ENCODE peak calls at places on chromosomes 6 and 20, in nine cellular contexts. O is HL-60, U is spleen, P is HCT116, W is GM23338, G is stomach, T is SK-N-SH, V is sigmoid colon, C is prostate gland. R is an unnamed sample.

GRCh38 chr6:21750479-21751018 is 157.0 kb downstream of the SOX4 start:
- DNase-seq in P (no peak), V (no peak), G (no peak), W (no peak), T (peak), U (no peak), C (no peak), O (no peak), R (no peak)

GRCh38 chr6:158654498-158654897 is 4.6 kb downstream of the SYTL3 start:
- DNase-seq in U (peak), O (peak), T (peak), C (no peak), P (no peak), V (peak), G (peak), W (no peak), R (peak)

GRCh38 chr6:116405147-116405546 is 34.4 kb downstream of the DSE start:
- DNase-seq in V (no peak), G (no peak), P (no peak), W (peak), O (no peak), C (no peak), T (peak), U (no peak), R (no peak)

GRCh38 chr20:60206259-60206658 is 248.0 kb downstream of the CDH26 start:
- DNase-seq in W (peak), P (peak), G (no peak), O (peak), V (no peak), U (no peak), T (peak), C (no peak), R (no peak)

GRCh38 chr6:165643015-165643414 is 20.0 kb downstream of the PDE10A start:
- DNase-seq in V (no peak), O (no peak), U (no peak), P (no peak), C (no peak), T (no peak), W (no peak), G (no peak), R (no peak)

GRCh38 chr20:51469578-51470520 is 72.7 kb downstream of the NFATC2 start:
- DNase-seq in O (no peak), C (no peak), T (no peak), V (no peak), W (no peak), G (no peak), P (no peak), U (peak), R (peak)

GRCh38 chr20:37430778-37431460 is 85.0 kb downstream of the SRC start:
- DNase-seq in P (no peak), T (no peak), O (no peak), V (no peak), U (no peak), G (no peak), C (no peak), W (no peak), R (no peak)

GRCh38 chr6:136015531-136015930 is 164.0 kb downstream of the PDE7B start:
- DNase-seq in T (no peak), C (no peak), G (no peak), P (no peak), V (no peak), W (no peak), U (no peak), O (no peak), R (no peak)

GRCh38 chr6:81853975-81854374 is 101.5 kb upstream of the TENT5A start:
- DNase-seq in C (no peak), W (no peak), T (no peak), V (no peak), U (no peak), O (no peak), P (no peak), G (no peak), R (no peak)

GRCh38 chr6:151914475-151914874 is 107.0 kb downstream of the ESR1 start:
- DNase-seq in T (no peak), W (peak), P (no peak), U (no peak), V (no peak), G (no peak), C (no peak), O (no peak), R (no peak)

GRCh38 chr6:151335930-151336329 is 55.4 kb downstream of the ZBTB2 start:
- DNase-seq in T (no peak), U (no peak), P (no peak), W (no peak), G (no peak), O (no peak), V (no peak), C (no peak), R (no peak)

GRCh38 chr6:30955367-30956042 is 14.7 kb downstream of the MUCL3 start:
- DNase-seq in G (peak), V (peak), O (peak), W (peak), U (peak), T (peak), P (no peak), C (no peak), R (peak)

GRCh38 chr6:160042788-160043301 is 74.0 kb downstream of the IGF2R start:
- DNase-seq in V (no peak), U (no peak), G (no peak), W (no peak), C (no peak), P (no peak), O (no peak), T (no peak), R (no peak)

GRCh38 chr6:33923857-33924514 is 120.2 kb upstream of the MLN start:
- DNase-seq in G (no peak), T (peak), V (no peak), P (no peak), C (no peak), W (no peak), U (no peak), O (no peak), R (no peak)

GRCh38 chr20:709421-709820 is 33.8 kb upstream of the SCRT2 start:
- DNase-seq in P (no peak), W (no peak), O (no peak), C (peak), G (peak), U (peak), T (peak), V (peak), R (no peak)

DNA sequence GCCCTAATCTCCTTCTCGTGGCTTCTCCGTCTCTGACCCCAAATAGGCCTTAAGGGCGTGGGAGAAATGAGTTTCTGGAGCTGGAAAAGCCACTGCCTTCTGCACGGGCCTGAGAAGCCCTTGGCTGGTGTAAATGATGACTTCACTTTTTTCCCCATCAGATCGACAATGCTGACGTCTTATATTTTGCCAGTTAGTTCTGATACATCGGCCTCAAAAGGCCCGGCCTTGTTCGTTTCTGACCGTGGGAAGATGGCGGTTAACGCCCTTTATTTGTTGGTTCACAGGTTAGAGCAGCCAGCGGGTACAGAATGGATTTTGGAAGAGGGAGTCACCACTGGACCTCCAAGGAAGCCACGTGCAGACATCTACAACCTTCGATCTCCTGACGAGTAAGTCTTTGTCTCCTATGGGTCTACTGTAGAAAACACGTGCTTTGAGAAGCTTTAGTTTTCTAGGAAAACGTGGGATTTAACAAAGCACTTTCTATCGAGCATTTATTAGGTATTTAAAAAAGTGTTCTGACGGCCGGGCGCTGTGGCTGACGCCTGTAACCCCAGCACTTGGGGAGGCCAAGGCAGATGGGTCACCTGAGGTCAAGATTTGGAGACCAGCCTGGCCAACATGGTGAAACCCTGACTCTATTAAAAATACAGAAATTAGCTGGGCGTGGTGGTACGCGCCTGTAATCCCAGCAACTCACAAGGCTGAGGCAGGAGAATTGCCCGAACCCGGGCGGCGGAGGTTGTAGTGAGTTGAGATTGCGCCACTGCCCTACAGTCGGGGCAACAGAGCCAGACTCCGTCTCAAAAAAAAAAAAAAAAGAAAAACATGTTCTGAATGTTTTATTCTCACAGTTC is 1.2 kb upstream of the ZNFX1 start:
- DNase-seq in C (no peak), U (peak), W (no peak), T (no peak), V (no peak), G (no peak), O (peak), P (no peak), R (peak)
- TF ChIP-seq POLR2AphosphoS5 in C (no peak), U (no peak), W (no peak), T (no peak), V (no peak), G (no peak), O (peak), P (peak), R (no peak)

GRCh38 chr6:3746696-3747095 is 4.8 kb downstream of the PXDC1 start:
- DNase-seq in V (no peak), O (no peak), U (no peak), W (no peak), C (no peak), T (no peak), P (no peak), G (no peak), R (no peak)
- H3K27ac ChIP-seq in V (peak), O (peak), U (no peak), W (no peak), C (no peak), T (no peak), P (no peak), G (peak), R (peak)

GRCh38 chr6:129853996-129854711 is 7.0 kb downstream of the TMEM244 start:
- DNase-seq in O (no peak), T (no peak), P (peak), W (no peak), C (no peak), G (no peak), V (no peak), U (no peak), R (no peak)
- TF ChIP-seq CTCF in O (no peak), T (no peak), P (no peak), W (no peak), C (no peak), G (no peak), V (no peak), U (no peak), R (no peak)

DNA sequence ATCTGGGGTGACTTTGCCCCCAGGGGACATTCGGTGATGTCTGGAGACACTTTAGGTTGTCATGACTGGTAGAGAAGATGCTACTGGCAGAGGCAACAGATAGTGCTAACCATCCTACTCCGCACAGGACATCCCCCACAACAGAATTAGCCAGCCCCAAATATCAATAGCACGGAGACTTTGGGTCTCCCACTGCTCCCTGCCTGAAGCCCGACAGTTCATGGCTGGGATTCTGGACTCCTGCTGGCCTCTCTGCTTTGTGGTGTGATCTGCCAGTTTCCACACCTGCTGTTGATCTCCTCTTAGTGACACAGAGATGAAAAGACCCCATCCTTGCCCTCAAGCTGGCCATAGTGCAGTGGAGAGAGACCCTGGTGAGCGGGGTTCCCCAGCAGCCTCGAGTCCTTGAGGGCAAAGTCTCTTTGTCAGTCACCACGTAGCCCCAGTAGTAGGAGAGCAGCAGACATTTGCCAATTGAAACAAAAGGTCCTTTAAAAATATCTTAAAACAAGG is 24.7 kb upstream of the TTPAL start:
- DNase-seq in U (no peak), W (no peak), O (no peak), C (no peak), T (no peak), V (no peak), G (no peak), P (no peak), R (no peak)
- TF ChIP-seq POLR2AphosphoS5 in U (no peak), W (no peak), O (no peak), C (no peak), T (no peak), V (no peak), G (no peak), P (no peak), R (no peak)